ENCODE peak calls at places on chromosomes 3 and 15, in ten cellular contexts. O, N, T, J, E, X, G, S, R and P are unnamed samples.

GRCh38 chr3:12967751-12968209 is 105.4 kb downstream of the IQSEC1 start:
- DNase-seq in E (peak; percentile 87), J (no peak), R (peak; percentile 98), S (peak; percentile 88), X (peak; percentile 100), O (peak; percentile 81), T (no peak), G (peak; percentile 91), N (peak; percentile 100), P (peak; percentile 85)

GRCh38 chr3:37862219-37862711 is 585 bp downstream of the CTDSPL start:
- DNase-seq in E (peak; percentile 30), O (no peak), J (no peak), T (peak; percentile 26), R (peak; percentile 46), X (peak; percentile 76), N (peak; percentile 26), G (peak; percentile 55), S (no peak), P (peak; percentile 41)

GRCh38 chr3:12662593-12663310 is 1.2 kb downstream of the RAF1 start:
- DNase-seq in T (peak; percentile 24), E (peak; percentile 13), R (no peak), S (no peak), O (peak; percentile 28), N (no peak), X (peak; percentile 58), G (no peak), J (peak; percentile 80), P (no peak)

GRCh38 chr3:69084326-69084667 is 440 bp upstream of the ARL6IP5 start:
- DNase-seq in N (peak; percentile 72), T (no peak), E (no peak), S (no peak), R (no peak), X (no peak), G (no peak), J (no peak), O (no peak), P (no peak)

GRCh38 chr3:114879059-114880031 is 267.7 kb downstream of the ZBTB20 start:
- DNase-seq in N (peak; percentile 39), O (no peak), G (no peak), X (no peak), E (no peak), S (no peak), R (no peak), J (no peak), T (no peak), P (no peak)

GRCh38 chr3:178436773-178437172 is 99.5 kb upstream of the KCNMB2 start:
- DNase-seq in E (no peak), S (no peak), T (no peak), O (no peak), X (peak; percentile 39), G (peak; percentile 19), N (peak; percentile 79), R (peak; percentile 13), J (no peak), P (no peak)

GRCh38 chr3:118729546-118729945 is 305.1 kb downstream of the IGSF11 start:
- DNase-seq in G (no peak), S (no peak), N (no peak), E (no peak), R (no peak), J (no peak), X (peak; percentile 19), O (no peak), T (no peak), P (no peak)

GRCh38 chr15:49709815-49710214 is 89.0 kb downstream of the DTWD1 start:
- DNase-seq in S (no peak), R (no peak), J (no peak), O (no peak), T (no peak), G (no peak), N (no peak), E (no peak), X (no peak), P (no peak)

GRCh38 chr15:56469484-56469883 is 4.5 kb upstream of the MNS1 start:
- DNase-seq in R (no peak), N (no peak), E (no peak), T (no peak), X (no peak), O (no peak), J (no peak), S (no peak), G (no peak), P (no peak)

GRCh38 chr15:89364741-89365450 is 30.3 kb upstream of the POLG start:
- DNase-seq in T (no peak), O (no peak), E (no peak), G (no peak), R (no peak), X (peak; percentile 73), N (no peak), J (no peak), S (no peak), P (no peak)

GRCh38 chr15:93212578-93212977 is 123.6 kb upstream of the RGMA start:
- DNase-seq in G (no peak), X (no peak), T (no peak), N (no peak), R (no peak), E (no peak), S (no peak), J (no peak), O (no peak), P (no peak)

GRCh38 chr3:46574881-46575576 is 8.9 kb upstream of the LRRC2 start:
- DNase-seq in T (no peak), E (no peak), O (no peak), N (no peak), S (no peak), J (no peak), X (peak; percentile 58), G (no peak), R (no peak), P (no peak)

GRCh38 chr3:177491301-177492031 is 294.2 kb upstream of the TBL1XR1 start:
- DNase-seq in E (no peak), G (no peak), N (peak; percentile 53), J (no peak), R (no peak), X (no peak), O (no peak), T (no peak), S (no peak), P (no peak)

GRCh38 chr3:196134691-196135090 is 52.8 kb upstream of the TFRC start:
- DNase-seq in N (no peak), X (peak; percentile 23), J (no peak), G (no peak), R (no peak), O (no peak), S (no peak), T (no peak), E (no peak), P (no peak)

GRCh38 chr15:50344006-50344464 is 11.0 kb downstream of the GABPB1 start:
- DNase-seq in X (no peak), O (no peak), N (no peak), T (no peak), S (no peak), R (peak; percentile 12), E (no peak), G (no peak), J (no peak), P (no peak)

GRCh38 chr15:40460404-40460803 is 10.4 kb upstream of the CHST14 start:
- DNase-seq in O (no peak), S (no peak), N (no peak), G (no peak), R (no peak), T (no peak), X (no peak), J (peak; percentile 44), E (no peak), P (no peak)

GRCh38 chr3:124611520-124611919 is 118.7 kb upstream of the UMPS start:
- DNase-seq in S (no peak), R (peak; percentile 50), G (no peak), O (no peak), T (no peak), X (no peak), J (no peak), E (no peak), N (no peak), P (no peak)

GRCh38 chr3:12759097-12759679 is at the start of gene TMEM40:
- DNase-seq in R (no peak), S (peak; percentile 43), X (peak; percentile 60), T (no peak), O (no peak), E (no peak), N (no peak), J (peak; percentile 67), G (no peak), P (no peak)

GRCh38 chr3:31541102-31541501 is 8.4 kb downstream of the STT3B start:
- DNase-seq in X (no peak), J (no peak), E (no peak), N (no peak), O (no peak), R (no peak), T (no peak), S (no peak), G (no peak), P (no peak)

GRCh38 chr3:141471160-141471559 is 15.7 kb upstream of the RASA2 start:
- DNase-seq in E (no peak), G (no peak), T (no peak), X (no peak), N (peak; percentile 26), R (no peak), S (peak; percentile 25), O (no peak), J (no peak), P (no peak)

GRCh38 chr3:139830817-139831216 is 104.2 kb upstream of the CLSTN2 start:
- DNase-seq in J (no peak), N (no peak), S (no peak), E (no peak), X (no peak), G (no peak), O (peak; percentile 54), T (peak; percentile 50), R (no peak), P (peak; percentile 20)

GRCh38 chr15:56732881-56733130 is 503 bp downstream of the ZNF280D start:
- DNase-seq in N (no peak), T (no peak), G (no peak), R (no peak), X (no peak), O (no peak), E (no peak), J (no peak), S (no peak), P (no peak)

GRCh38 chr3:35670408-35670807 is 31.1 kb downstream of the ARPP21 start:
- DNase-seq in S (no peak), G (no peak), E (no peak), T (no peak), R (no peak), N (no peak), O (no peak), J (no peak), X (no peak), P (no peak)

GRCh38 chr3:80190051-80190450 is 422.3 kb upstream of the ROBO1 start:
- DNase-seq in J (no peak), O (no peak), S (peak; percentile 49), R (no peak), G (no peak), T (no peak), N (no peak), E (no peak), X (no peak), P (no peak)

GRCh38 chr3:119781330-119782198 is at the start of gene NR1I2:
- DNase-seq in X (no peak), G (no peak), E (no peak), J (no peak), R (no peak), T (no peak), S (no peak), N (no peak), O (no peak), P (no peak)

GRCh38 chr15:100001405-100001804 is 268.2 kb upstream of the LYSMD4 start:
- DNase-seq in O (no peak), E (no peak), S (no peak), R (no peak), X (no peak), G (no peak), J (peak; percentile 28), T (no peak), N (no peak), P (no peak)

GRCh38 chr3:125072310-125072709 is 16.5 kb upstream of the HEG1 start:
- DNase-seq in N (peak; percentile 63), E (no peak), X (no peak), R (no peak), J (no peak), G (no peak), S (no peak), O (no peak), T (no peak), P (no peak)

GRCh38 chr15:93895976-93896770 is 335.2 kb upstream of the MCTP2 start:
- DNase-seq in N (no peak), X (no peak), T (no peak), R (no peak), O (no peak), S (no peak), J (no peak), E (no peak), G (no peak), P (no peak)